ENCODE peak calls at places on chromosomes 6 and 20, in six cellular contexts. B is breast epithelium; Z is ovary; F is stimulated activated CD4-positive, alpha-beta T cell treated with anti-CD3 and anti-CD28 coated beads, Interleukin-12 subunit alpha, Interleukin-12 subunit beta, amount 100 ng/mL, for 4 hours; N is GM23248; S is smooth muscle cell of the brain vasculature. I is an unnamed sample.

GRCh38 chr20:54849741-54850140 is 374.3 kb downstream of the DOK5 start:
- DNase-seq in B (no peak), Z (no peak), F (no peak), N (no peak), S (no peak), I (no peak)

GRCh38 chr6:84093405-84094049 is 60.0 kb downstream of the MRAP2 start:
- DNase-seq in B (no peak), Z (no peak), F (no peak), N (no peak), S (no peak), I (no peak)

GRCh38 chr6:24394777-24395437 is 7.8 kb upstream of the MRS2 start:
- DNase-seq in B (no peak), Z (no peak), F (no peak), N (peak), S (no peak), I (no peak)

GRCh38 chr6:102732908-102733307 is 1339.4 kb downstream of the GRIK2 start:
- DNase-seq in B (no peak), Z (no peak), F (no peak), N (peak), S (no peak), I (no peak)

GRCh38 chr6:25017932-25018581 is 82.3 kb upstream of the RIPOR2 start:
- DNase-seq in B (no peak), Z (no peak), F (peak), N (peak), S (no peak), I (peak)

GRCh38 chr6:107563694-107564093 is 73.8 kb downstream of the SOBP start:
- DNase-seq in B (no peak), Z (no peak), F (no peak), N (no peak), S (no peak), I (no peak)

GRCh38 chr20:9408422-9409300 is 105.7 kb upstream of the LAMP5 start:
- DNase-seq in B (no peak), Z (no peak), F (no peak), N (peak), S (no peak), I (no peak)

GRCh38 chr6:68559716-68560115 is 75.4 kb upstream of the ADGRB3 start:
- DNase-seq in B (no peak), Z (no peak), F (no peak), N (no peak), S (no peak), I (no peak)

GRCh38 chr6:15922510-15923307 is 206.2 kb upstream of the MYLIP start:
- DNase-seq in B (no peak), Z (no peak), F (no peak), N (peak), S (peak), I (no peak)

GRCh38 chr6:127348046-127348661 is 4.7 kb upstream of the ECHDC1 start:
- DNase-seq in B (no peak), Z (no peak), F (no peak), N (no peak), S (no peak), I (no peak)

GRCh38 chr20:3990741-3991140 is 24.6 kb downstream of the RNF24 start:
- DNase-seq in B (no peak), Z (no peak), F (no peak), N (no peak), S (no peak), I (no peak)

GRCh38 chr6:157133856-157134255 is 189.5 kb downstream of the TMEM242 start:
- DNase-seq in B (no peak), Z (no peak), F (no peak), N (no peak), S (no peak), I (no peak)

GRCh38 chr20:22684072-22684762 is 99.8 kb upstream of the FOXA2 start:
- DNase-seq in B (no peak), Z (peak), F (peak), N (peak), S (peak), I (peak)

GRCh38 chr6:149372062-149372461 is 28.0 kb upstream of the SUMO4 start:
- DNase-seq in B (no peak), Z (no peak), F (no peak), N (no peak), S (no peak), I (no peak)

GRCh38 chr6:149961728-149962425 is 1.9 kb upstream of the ULBP1 start:
- DNase-seq in B (no peak), Z (no peak), F (peak), N (peak), S (no peak), I (no peak)

GRCh38 chr6:107062691-107063090 is 34.7 kb downstream of the MTRES1 start:
- DNase-seq in B (no peak), Z (no peak), F (no peak), N (no peak), S (no peak), I (no peak)

GRCh38 chr6:46473866-46474265 is 17.4 kb downstream of the RCAN2 start:
- DNase-seq in B (no peak), Z (no peak), F (no peak), N (peak), S (no peak), I (no peak)

GRCh38 chr6:131470549-131470948 is 102.5 kb upstream of the ARG1 start:
- DNase-seq in B (no peak), Z (no peak), F (no peak), N (peak), S (no peak), I (no peak)

GRCh38 chr6:143128346-143129015 is 67.8 kb downstream of the AIG1 start:
- DNase-seq in B (no peak), Z (no peak), F (no peak), N (no peak), S (no peak), I (no peak)

GRCh38 chr20:34055290-34055689 is 56.8 kb downstream of the EIF2S2 start:
- DNase-seq in B (no peak), Z (no peak), F (no peak), N (no peak), S (no peak), I (no peak)

GRCh38 chr20:33668087-33668790 is 1.5 kb downstream of the ACTL10 start:
- DNase-seq in B (peak), Z (no peak), F (no peak), N (peak), S (no peak), I (peak)

GRCh38 chr20:32845786-32846185 is 12.9 kb upstream of the EFCAB8 start:
- DNase-seq in B (no peak), Z (no peak), F (no peak), N (peak), S (no peak), I (no peak)

GRCh38 chr6:11363881-11364576 is 131.6 kb upstream of the NEDD9 start:
- DNase-seq in B (no peak), Z (no peak), F (peak), N (no peak), S (no peak), I (no peak)

GRCh38 chr6:24376875-24377274 is 19.0 kb upstream of the DCDC2 start:
- DNase-seq in B (no peak), Z (no peak), F (no peak), N (no peak), S (no peak), I (no peak)

GRCh38 chr6:125918681-125919566 is 37.6 kb upstream of the HINT3 start:
- DNase-seq in B (no peak), Z (no peak), F (peak), N (peak), S (peak), I (peak)

GRCh38 chr6:160428069-160428430 is 79.9 kb downstream of the SLC22A3 start:
- DNase-seq in B (no peak), Z (peak), F (no peak), N (no peak), S (peak), I (peak)

GRCh38 chr20:16712541-16712947 is 17.3 kb upstream of the SNRPB2 start:
- DNase-seq in B (no peak), Z (no peak), F (no peak), N (no peak), S (no peak), I (no peak)

GRCh38 chr20:38057351-38057972 is 23.9 kb downstream of the RPRD1B start:
- DNase-seq in B (peak), Z (peak), F (peak), N (peak), S (no peak), I (peak)

GRCh38 chr6:128560966-128561365 is 40.6 kb upstream of the PTPRK start:
- DNase-seq in B (no peak), Z (no peak), F (no peak), N (no peak), S (no peak), I (no peak)

GRCh38 chr6:142297996-142298753 is 3.6 kb upstream of the ADGRG6 start:
- DNase-seq in B (no peak), Z (no peak), F (no peak), N (peak), S (no peak), I (no peak)

GRCh38 chr6:154995241-154996162 is at the start of gene TIAM2:
- DNase-seq in B (no peak), Z (no peak), F (peak), N (peak), S (no peak), I (peak)

GRCh38 chr6:98487612-98488011 is 346.8 kb upstream of the POU3F2 start:
- DNase-seq in B (no peak), Z (no peak), F (no peak), N (no peak), S (no peak), I (no peak)

GRCh38 chr20:62305765-62306431 is 3.1 kb downstream of the ADRM1 start:
- DNase-seq in B (no peak), Z (no peak), F (no peak), N (no peak), S (no peak), I (no peak)

GRCh38 chr6:157873735-157874344 is 50.8 kb downstream of the SNX9 start:
- DNase-seq in B (peak), Z (peak), F (peak), N (peak), S (peak), I (peak)

GRCh38 chr20:31835977-31836852 is 9.2 kb downstream of the FOXS1 start:
- DNase-seq in B (peak), Z (peak), F (no peak), N (peak), S (peak), I (peak)

GRCh38 chr20:36126836-36127529 is 27.6 kb upstream of the EPB41L1 start:
- DNase-seq in B (no peak), Z (no peak), F (no peak), N (no peak), S (no peak), I (no peak)

GRCh38 chr6:24680582-24680981 is 13.7 kb downstream of the ACOT13 start:
- DNase-seq in B (no peak), Z (no peak), F (no peak), N (no peak), S (no peak), I (no peak)

GRCh38 chr6:150310539-150310938 is 58.3 kb upstream of the IYD start:
- DNase-seq in B (no peak), Z (no peak), F (no peak), N (peak), S (no peak), I (no peak)

GRCh38 chr6:104252276-104252675 is 607.4 kb downstream of the HACE1 start:
- DNase-seq in B (no peak), Z (no peak), F (no peak), N (no peak), S (no peak), I (no peak)

GRCh38 chr6:161233986-161234620 is 39.8 kb downstream of the AGPAT4 start:
- DNase-seq in B (no peak), Z (peak), F (no peak), N (peak), S (peak), I (no peak)